ENCODE peak calls at places on chromosomes 13 and 19, in seven cellular contexts. M is SK-N-SH, V is GM12878, A is HCT116, I is H1, C is K562, E is HepG2. Q is an unnamed sample.

GRCh38 chr19:31510635-31511034 is 161.4 kb upstream of the TSHZ3 start:
- DNase-seq in M (no peak), V (no peak), A (no peak), I (no peak), C (no peak), E (no peak), Q (no peak)

GRCh38 chr13:111158136-111158805 is 43.2 kb downstream of the ARHGEF7 start:
- DNase-seq in M (no peak), V (no peak), A (no peak), I (no peak), C (no peak), E (no peak), Q (peak)

GRCh38 chr13:28473044-28473443 is 21.9 kb downstream of the FLT1 start:
- DNase-seq in M (no peak), V (no peak), A (no peak), I (no peak), C (no peak), E (no peak), Q (no peak)

GRCh38 chr13:26881154-26881553 is 120.6 kb upstream of the GPR12 start:
- DNase-seq in M (peak), V (no peak), A (no peak), I (no peak), C (no peak), E (no peak), Q (no peak)

GRCh38 chr13:20969182-20969581 is 66.6 kb upstream of the XPO4 start:
- DNase-seq in M (no peak), V (peak), A (peak), I (no peak), C (no peak), E (no peak), Q (no peak)

GRCh38 chr13:40433577-40433976 is 232.9 kb downstream of the FOXO1 start:
- DNase-seq in M (no peak), V (no peak), A (no peak), I (no peak), C (no peak), E (no peak), Q (no peak)

GRCh38 chr19:48596679-48597465 is 9.7 kb upstream of the SPACA4 start:
- DNase-seq in M (no peak), V (no peak), A (no peak), I (no peak), C (no peak), E (no peak), Q (no peak)

GRCh38 chr13:85816413-85816812 is 17.2 kb upstream of the SLITRK6 start:
- DNase-seq in M (no peak), V (no peak), A (no peak), I (no peak), C (no peak), E (no peak), Q (peak)

GRCh38 chr19:2503521-2504109 is 27.7 kb downstream of the GADD45B start:
- DNase-seq in M (no peak), V (no peak), A (peak), I (no peak), C (peak), E (no peak), Q (no peak)

GRCh38 chr19:55452381-55453325 is 8.8 kb downstream of the ISOC2 start:
- DNase-seq in M (peak), V (no peak), A (no peak), I (peak), C (peak), E (peak), Q (peak)

GRCh38 chr13:113273856-113274590 is 23.0 kb upstream of the LAMP1 start:
- DNase-seq in M (no peak), V (no peak), A (no peak), I (no peak), C (peak), E (no peak), Q (peak)
- TF ChIP-seq JUND in M (no peak), V (no peak), A (no peak), I (no peak), C (peak), E (no peak), Q (no peak)

GRCh38 chr13:30892966-30893365 is 13.1 kb upstream of the MEDAG start:
- DNase-seq in M (no peak), V (no peak), A (peak), I (peak), C (peak), E (peak), Q (peak)
- TF ChIP-seq JUND in M (no peak), V (no peak), A (no peak), I (no peak), C (no peak), E (no peak), Q (no peak)

GRCh38 chr19:3668331-3669133 is 31.7 kb downstream of the PIP5K1C start:
- DNase-seq in M (no peak), V (no peak), A (no peak), I (no peak), C (no peak), E (peak), Q (no peak)

GRCh38 chr19:3667766-3668165 is 32.5 kb downstream of the PIP5K1C start:
- DNase-seq in M (no peak), V (no peak), A (no peak), I (no peak), C (no peak), E (no peak), Q (no peak)

GRCh38 chr19:3665681-3666544 is 34.4 kb downstream of the PIP5K1C start:
- DNase-seq in M (peak), V (no peak), A (no peak), I (peak), C (peak), E (peak), Q (peak)

GRCh38 chr19:3669134-3669436 is 31.2 kb downstream of the PIP5K1C start:
- DNase-seq in M (no peak), V (no peak), A (no peak), I (no peak), C (no peak), E (no peak), Q (no peak)

DNA sequence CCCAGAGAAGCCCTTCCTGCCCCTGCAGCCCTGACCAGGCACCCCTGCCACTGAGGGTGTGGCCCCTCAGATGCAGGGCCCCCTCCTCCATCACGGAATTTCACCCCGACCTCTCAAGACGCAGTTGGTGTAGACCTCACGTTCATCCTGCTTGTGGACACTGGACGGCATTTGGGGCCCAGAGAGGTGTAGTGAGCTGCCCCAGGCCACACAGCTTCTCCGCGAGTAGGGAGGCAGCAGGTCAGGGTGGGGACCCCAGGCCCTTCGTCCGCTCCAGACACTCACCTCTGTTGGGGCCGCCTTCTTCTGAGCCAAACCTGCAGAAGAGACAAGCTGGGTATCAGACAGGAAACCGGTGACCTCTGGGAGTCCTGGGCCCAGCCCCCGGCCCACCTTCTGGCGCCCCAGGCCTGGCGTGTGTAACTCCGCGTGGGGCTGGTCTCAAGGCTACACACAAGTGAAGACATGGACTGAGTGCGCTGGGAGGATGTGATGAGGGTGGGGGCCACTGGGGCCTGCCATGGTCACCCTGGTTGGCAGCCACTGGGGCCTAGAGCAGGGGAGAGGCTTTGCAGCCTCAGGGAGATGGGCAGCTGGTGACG is 33.1 kb downstream of the PIP5K1C start:
- DNase-seq in M (no peak), V (no peak), A (no peak), I (no peak), C (no peak), E (no peak), Q (no peak)
- TF ChIP-seq JUND in M (no peak), V (no peak), A (no peak), I (no peak), C (no peak), E (no peak), Q (no peak)

GRCh38 chr19:52398091-52398461 is 427 bp downstream of the ZNF528 start:
- DNase-seq in M (peak), V (no peak), A (no peak), I (no peak), C (peak), E (peak), Q (peak)
- TF ChIP-seq JUND in M (no peak), V (no peak), A (no peak), I (no peak), C (no peak), E (no peak), Q (no peak)

GRCh38 chr19:42601811-42602443 is 7.2 kb upstream of the CEACAM8 start:
- DNase-seq in M (no peak), V (no peak), A (no peak), I (no peak), C (peak), E (peak), Q (peak)

GRCh38 chr19:42594617-42595489 is at the start of gene CEACAM8:
- DNase-seq in M (no peak), V (no peak), A (no peak), I (no peak), C (no peak), E (no peak), Q (no peak)

GRCh38 chr19:42595550-42596172 is 937 bp upstream of the CEACAM8 start:
- DNase-seq in M (no peak), V (no peak), A (no peak), I (no peak), C (no peak), E (no peak), Q (no peak)

DNA sequence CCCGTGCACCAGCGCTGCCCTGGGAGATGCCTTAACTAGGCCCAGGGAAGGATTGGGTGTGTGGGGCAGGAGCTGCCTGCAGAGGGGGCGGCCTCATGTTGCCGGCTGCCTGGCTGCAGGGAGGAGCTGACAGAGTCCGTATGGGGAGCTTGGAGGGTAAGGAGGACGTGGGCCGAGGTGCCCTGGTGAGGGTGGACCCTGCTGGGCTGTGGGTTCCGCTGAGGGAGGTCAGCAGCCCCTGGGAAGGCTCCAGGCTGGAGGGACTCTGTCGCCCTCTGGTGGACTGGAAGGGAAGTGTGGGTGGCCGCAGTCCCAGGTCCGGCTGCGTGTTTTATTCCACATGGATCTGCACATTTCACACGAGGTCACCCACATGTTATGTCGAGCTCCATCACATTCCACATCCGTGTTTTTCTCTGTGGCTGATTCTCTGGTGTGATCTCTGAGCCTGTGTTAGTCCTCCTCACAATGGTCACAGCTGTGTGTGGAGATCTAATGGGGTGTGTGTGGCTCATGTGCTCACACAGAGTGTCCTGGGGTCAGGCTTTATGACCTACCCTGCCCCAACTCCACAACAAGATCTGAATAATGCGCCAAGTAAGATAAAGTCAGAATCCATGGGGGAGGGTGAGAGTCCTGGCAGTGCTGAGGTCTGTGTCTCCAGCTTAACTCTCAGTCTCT is 1.8 kb upstream of the CEACAM8 start:
- DNase-seq in M (peak), V (no peak), A (no peak), I (peak), C (peak), E (no peak), Q (peak)
- TF ChIP-seq JUND in M (no peak), V (no peak), A (no peak), I (no peak), C (no peak), E (no peak), Q (no peak)